ENCODE peak calls at places on chromosomes 7 and 10, in ten cellular contexts. Q, K, I, Y, J, X, B, A, L and G are unnamed samples.

GRCh38 chr10:131141207-131141606 is 170.3 kb downstream of the TCERG1L start:
- DNase-seq in Q (no peak), K (no peak), I (no peak), Y (no peak), J (no peak), X (no peak), B (no peak), A (no peak), L (no peak), G (no peak)

GRCh38 chr7:24125765-24126164 is 158.2 kb upstream of the NPY start:
- DNase-seq in Q (no peak), K (no peak), I (no peak), Y (no peak), J (no peak), X (no peak), B (no peak), A (no peak), L (no peak), G (no peak)

GRCh38 chr7:80910228-80910627 is 8.6 kb downstream of the SEMA3C start:
- DNase-seq in Q (no peak), K (no peak), I (no peak), Y (no peak), J (no peak), X (no peak), B (no peak), A (no peak), L (no peak), G (no peak)

GRCh38 chr7:29557954-29558353 is 5.7 kb upstream of the PRR15 start:
- DNase-seq in Q (no peak), K (no peak), I (peak; percentile 41), Y (no peak), J (no peak), X (no peak), B (peak; percentile 11), A (peak; percentile 47), L (no peak), G (no peak)

GRCh38 chr10:116444527-116445142 is 17.0 kb downstream of the PNLIPRP3 start:
- DNase-seq in Q (peak; percentile 25), K (no peak), I (peak; percentile 41), Y (no peak), J (no peak), X (no peak), B (peak; percentile 53), A (peak; percentile 39), L (no peak), G (peak; percentile 22)

GRCh38 chr7:92843034-92843760 is 6.8 kb upstream of the CDK6 start:
- DNase-seq in Q (no peak), K (no peak), I (peak; percentile 56), Y (no peak), J (no peak), X (no peak), B (peak; percentile 75), A (no peak), L (no peak), G (peak; percentile 75)

GRCh38 chr7:112204776-112205347 is 1.3 kb downstream of the DOCK4 start:
- DNase-seq in Q (peak; percentile 34), K (no peak), I (peak; percentile 30), Y (peak; percentile 7), J (no peak), X (no peak), B (peak; percentile 37), A (no peak), L (no peak), G (no peak)

GRCh38 chr10:120415709-120416330 is 41.2 kb upstream of the PLPP4 start:
- DNase-seq in Q (peak; percentile 88), K (no peak), I (peak; percentile 90), Y (no peak), J (peak; percentile 90), X (peak; percentile 79), B (peak; percentile 90), A (peak; percentile 71), L (no peak), G (peak; percentile 46)

GRCh38 chr10:71255817-71256660 is 43.7 kb downstream of the UNC5B start:
- DNase-seq in Q (peak; percentile 68), K (no peak), I (peak; percentile 96), Y (no peak), J (no peak), X (no peak), B (peak; percentile 82), A (peak; percentile 72), L (no peak), G (peak; percentile 74)

GRCh38 chr7:138890782-138891445 is 90.3 kb downstream of the KIAA1549 start:
- DNase-seq in Q (peak; percentile 97), K (no peak), I (peak; percentile 86), Y (no peak), J (no peak), X (peak; percentile 52), B (peak; percentile 73), A (no peak), L (peak; percentile 30), G (peak; percentile 51)

GRCh38 chr7:119694506-119694905 is 578.5 kb upstream of the KCND2 start:
- DNase-seq in Q (no peak), K (no peak), I (no peak), Y (no peak), J (no peak), X (no peak), B (no peak), A (no peak), L (no peak), G (no peak)

GRCh38 chr10:118163227-118163626 is 116.5 kb upstream of the RAB11FIP2 start:
- DNase-seq in Q (peak; percentile 33), K (no peak), I (no peak), Y (no peak), J (no peak), X (no peak), B (no peak), A (peak; percentile 7), L (no peak), G (no peak)

GRCh38 chr7:155198206-155198892 is 99.3 kb upstream of the INSIG1 start:
- DNase-seq in Q (no peak), K (no peak), I (no peak), Y (no peak), J (no peak), X (no peak), B (no peak), A (no peak), L (no peak), G (no peak)

GRCh38 chr10:49131507-49132385 is 2.1 kb downstream of the FAM170B start:
- DNase-seq in Q (no peak), K (peak; percentile 40), I (no peak), Y (no peak), J (no peak), X (no peak), B (no peak), A (no peak), L (no peak), G (no peak)

DNA sequence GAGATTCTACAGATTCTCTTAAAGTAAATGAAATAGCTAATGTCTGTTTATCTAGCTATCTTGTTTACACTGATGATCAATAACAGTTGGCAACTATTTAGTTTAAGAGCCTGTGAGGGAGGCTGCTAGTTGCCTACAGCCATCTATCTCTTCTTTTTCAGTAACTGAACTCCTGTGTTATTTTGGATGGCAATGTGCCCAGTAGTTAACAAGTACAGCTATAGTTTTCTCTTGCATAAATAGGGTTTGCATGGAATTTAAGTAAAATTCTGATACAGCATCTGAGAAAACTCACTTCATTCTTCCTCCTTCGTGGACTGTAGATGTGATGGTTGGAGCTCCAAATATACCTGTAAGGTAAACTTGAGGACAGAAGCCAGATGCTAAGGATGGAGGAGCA is 219.5 kb upstream of the POT1 start:
- DNase-seq in Q (no peak), K (no peak), I (peak; percentile 8), Y (no peak), J (no peak), X (no peak), B (peak; percentile 82), A (no peak), L (no peak), G (peak; percentile 2)
- H3K4me3 ChIP-seq in Q (no peak overlapping the region), K (no peak overlapping the region), I (no peak overlapping the region), Y (no peak overlapping the region), J (no peak overlapping the region), X (no peak overlapping the region), B (no peak overlapping the region), A (no peak overlapping the region), L (no peak overlapping the region), G (no peak overlapping the region)

DNA sequence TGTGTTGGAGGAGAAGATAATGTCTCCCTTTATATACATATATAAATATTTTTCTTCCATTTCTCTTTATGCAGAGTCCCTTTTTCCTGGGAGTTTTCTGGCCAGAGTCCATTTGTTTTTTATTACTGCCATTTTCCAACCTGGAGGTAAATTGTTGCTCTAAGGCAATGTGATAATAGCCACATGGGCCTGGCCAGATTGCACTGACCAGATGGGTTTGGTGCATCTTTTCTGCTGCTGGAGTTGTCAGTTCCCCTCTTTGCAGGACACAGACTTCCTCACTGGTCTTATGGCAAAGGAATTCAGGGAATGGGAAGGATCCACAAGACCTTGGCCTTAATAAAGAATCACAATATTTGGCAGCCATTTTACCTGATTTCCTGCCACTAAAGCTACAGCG is 254.9 kb downstream of the SORCS3 start:
- DNase-seq in Q (no peak), K (no peak), I (no peak), Y (no peak), J (no peak), X (no peak), B (no peak), A (no peak), L (no peak), G (no peak)
- TF ChIP-seq CTCF in Q (no peak), K (no peak), I (no peak), Y (no peak), J (no peak), X (no peak), B (no peak), A (no peak), L (no peak), G (no peak)

GRCh38 chr10:92239185-92239599 is 51.7 kb downstream of the CPEB3 start:
- DNase-seq in Q (no peak), K (no peak), I (no peak), Y (no peak), J (no peak), X (no peak), B (peak; percentile 17), A (no peak), L (no peak), G (no peak)

GRCh38 chr10:92239600-92240288 is 51.1 kb downstream of the CPEB3 start:
- DNase-seq in Q (peak; percentile 23), K (peak; percentile 72), I (peak; percentile 27), Y (peak; percentile 36), J (no peak), X (no peak), B (peak; percentile 23), A (no peak), L (peak; percentile 16), G (peak; percentile 13)

GRCh38 chr10:92240289-92241157 is 50.4 kb downstream of the CPEB3 start:
- DNase-seq in Q (peak; percentile 59), K (peak; percentile 48), I (peak; percentile 73), Y (peak; percentile 26), J (no peak), X (peak; percentile 27), B (peak; percentile 79), A (peak; percentile 56), L (peak; percentile 37), G (peak; percentile 72)

GRCh38 chr10:92238586-92239098 is 52.2 kb downstream of the CPEB3 start:
- DNase-seq in Q (peak; percentile 86), K (no peak), I (peak; percentile 87), Y (no peak), J (no peak), X (peak; percentile 62), B (peak; percentile 84), A (peak; percentile 92), L (peak; percentile 15), G (peak; percentile 34)

GRCh38 chr10:92238062-92238585 is 52.8 kb downstream of the CPEB3 start:
- DNase-seq in Q (no peak), K (no peak), I (no peak), Y (no peak), J (no peak), X (no peak), B (peak; percentile 24), A (no peak), L (no peak), G (no peak)
- H3K4me3 ChIP-seq in Q (peak overlapping the region; percentile 75), K (peak overlapping the region; percentile 49), I (peak overlapping the region; percentile 84), Y (no peak overlapping the region), J (no peak overlapping the region), X (peak overlapping the region; percentile 59), B (peak overlapping the region; percentile 73), A (peak overlapping the region; percentile 81), L (no peak overlapping the region), G (no peak overlapping the region)

GRCh38 chr10:50615654-50616053 is 8.1 kb downstream of the SGMS1 start:
- DNase-seq in Q (no peak), K (no peak), I (no peak), Y (no peak), J (no peak), X (no peak), B (no peak), A (no peak), L (no peak), G (no peak)
- TF ChIP-seq CTCF in Q (no peak), K (no peak), I (no peak), Y (no peak), J (no peak), X (no peak), B (no peak), A (no peak), L (no peak), G (no peak)